ENCODE peak calls at places on chromosomes 6 and 20, in five cellular contexts. J is neural progenitor cell, C is coronary artery, U is SK-N-MC, W is endothelial cell of umbilical vein. S is an unnamed sample.

GRCh38 chr20:57216669-57217068 is 49.8 kb downstream of the BMP7 start:
- DNase-seq in J (no peak), C (no peak), U (no peak), W (no peak), S (no peak)

GRCh38 chr6:15359335-15359862 is 113.5 kb downstream of the JARID2 start:
- DNase-seq in J (no peak), C (no peak), U (no peak), W (no peak), S (no peak)

GRCh38 chr6:95321106-95321505 is 256.2 kb upstream of the MANEA start:
- DNase-seq in J (no peak), C (no peak), U (no peak), W (no peak), S (no peak)

GRCh38 chr20:38321959-38322598 is 18.1 kb downstream of the BPI start:
- DNase-seq in J (peak), C (no peak), U (no peak), W (peak), S (peak)

GRCh38 chr6:25302677-25303128 is 23.5 kb downstream of the CARMIL1 start:
- DNase-seq in J (peak), C (peak), U (no peak), W (no peak), S (peak)

GRCh38 chr6:108176281-108177089 is 10.7 kb downstream of the NR2E1 start:
- DNase-seq in J (peak), C (no peak), U (no peak), W (no peak), S (no peak)

GRCh38 chr20:53990768-53991472 is 79.5 kb downstream of the BCAS1 start:
- DNase-seq in J (no peak), C (no peak), U (no peak), W (no peak), S (no peak)

GRCh38 chr6:132133734-132134490 is 182.7 kb upstream of the CCN2 start:
- DNase-seq in J (no peak), C (no peak), U (peak), W (peak), S (no peak)

GRCh38 chr6:17714879-17715860 is 8.4 kb upstream of the NUP153 start:
- DNase-seq in J (no peak), C (no peak), U (no peak), W (peak), S (peak)

GRCh38 chr20:63947638-63948456 is 8.4 kb downstream of the UCKL1 start:
- DNase-seq in J (no peak), C (no peak), U (no peak), W (no peak), S (no peak)

GRCh38 chr6:148509152-148509571 is 166.5 kb downstream of the SASH1 start:
- DNase-seq in J (no peak), C (no peak), U (no peak), W (no peak), S (peak)

GRCh38 chr6:20340459-20340858 is 61.2 kb upstream of the E2F3 start:
- DNase-seq in J (no peak), C (no peak), U (no peak), W (no peak), S (no peak)

GRCh38 chr6:39416728-39417127 is 94.2 kb upstream of the KCNK16 start:
- DNase-seq in J (no peak), C (no peak), U (peak), W (no peak), S (peak)

GRCh38 chr6:1025821-1026220 is 286.1 kb upstream of the FOXQ1 start:
- DNase-seq in J (no peak), C (peak), U (no peak), W (no peak), S (no peak)

GRCh38 chr6:123423130-123423529 is 213.6 kb downstream of the TRDN start:
- DNase-seq in J (no peak), C (no peak), U (no peak), W (no peak), S (no peak)
- H3K27ac ChIP-seq in J (no peak), C (no peak), U (no peak), W (no peak), S (no peak)

GRCh38 chr20:21684671-21685070 is 20.8 kb upstream of the PAX1 start:
- DNase-seq in J (no peak), C (no peak), U (no peak), W (no peak), S (no peak)
- H3K27ac ChIP-seq in J (no peak), C (no peak), U (no peak), W (no peak), S (no peak)

GRCh38 chr6:52515219-52515960 is 61.5 kb downstream of the TRAM2 start:
- DNase-seq in J (no peak), C (no peak), U (no peak), W (no peak), S (peak)
- H3K27ac ChIP-seq in J (no peak), C (peak), U (no peak), W (no peak), S (peak)

GRCh38 chr6:52305385-52305784 is 20.8 kb upstream of the MCM3 start:
- DNase-seq in J (no peak), C (no peak), U (no peak), W (peak), S (no peak)

GRCh38 chr6:52305948-52306767 is 21.6 kb upstream of the MCM3 start:
- DNase-seq in J (no peak), C (no peak), U (no peak), W (no peak), S (no peak)

GRCh38 chr6:52303178-52303577 is 18.6 kb upstream of the MCM3 start:
- DNase-seq in J (no peak), C (no peak), U (no peak), W (no peak), S (no peak)

GRCh38 chr6:52306972-52307849 is 22.7 kb upstream of the MCM3 start:
- DNase-seq in J (no peak), C (no peak), U (no peak), W (no peak), S (no peak)

DNA sequence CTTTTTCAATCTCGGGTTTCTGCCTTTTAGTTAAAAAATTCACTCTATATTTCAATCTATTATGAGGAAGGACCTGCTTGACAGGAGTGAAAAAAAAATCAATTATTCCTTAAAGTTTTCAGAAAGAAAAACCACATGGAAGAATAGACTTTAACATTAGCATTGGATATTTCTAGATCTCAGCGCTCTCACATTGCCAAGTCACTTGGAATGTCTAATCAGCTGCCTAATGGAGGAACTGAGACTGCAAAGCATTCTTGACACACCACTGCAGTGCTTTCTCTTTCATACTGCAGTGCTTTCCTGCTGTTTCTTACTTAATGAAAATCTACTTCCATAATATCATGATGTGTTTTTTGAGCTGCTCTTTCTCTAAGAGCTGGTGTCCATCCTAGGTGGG is 20.4 kb upstream of the MCM3 start:
- DNase-seq in J (peak), C (no peak), U (no peak), W (no peak), S (peak)
- H3K27ac ChIP-seq in J (no peak), C (peak), U (peak), W (no peak), S (no peak)

GRCh38 chr20:31669876-31670275 is 32.2 kb downstream of the COX4I2 start:
- DNase-seq in J (peak), C (no peak), U (no peak), W (no peak), S (peak)

GRCh38 chr20:31670371-31671228 is 32.9 kb downstream of the COX4I2 start:
- DNase-seq in J (no peak), C (peak), U (no peak), W (no peak), S (peak)

GRCh38 chr20:31673943-31674463 is 36.3 kb downstream of the COX4I2 start:
- DNase-seq in J (no peak), C (no peak), U (no peak), W (no peak), S (no peak)

GRCh38 chr20:31673435-31673834 is 35.7 kb downstream of the COX4I2 start:
- DNase-seq in J (no peak), C (no peak), U (no peak), W (no peak), S (no peak)

GRCh38 chr20:31671324-31671723 is 33.6 kb downstream of the COX4I2 start:
- DNase-seq in J (no peak), C (no peak), U (no peak), W (no peak), S (no peak)
- H3K27ac ChIP-seq in J (no peak), C (peak), U (no peak), W (no peak), S (no peak)

GRCh38 chr6:138406443-138406842 is 2.4 kb downstream of the HEBP2 start:
- DNase-seq in J (no peak), C (no peak), U (no peak), W (no peak), S (no peak)
- H3K27ac ChIP-seq in J (no peak), C (no peak), U (no peak), W (no peak), S (no peak)

GRCh38 chr6:105867280-105867679 is 218.9 kb upstream of the PRDM1 start:
- DNase-seq in J (no peak), C (no peak), U (no peak), W (no peak), S (no peak)

GRCh38 chr6:105871542-105871941 is 214.6 kb upstream of the PRDM1 start:
- DNase-seq in J (no peak), C (no peak), U (no peak), W (no peak), S (no peak)

GRCh38 chr6:105872244-105872643 is 213.9 kb upstream of the PRDM1 start:
- DNase-seq in J (no peak), C (no peak), U (no peak), W (no peak), S (no peak)

GRCh38 chr6:105869835-105870506 is 216.2 kb upstream of the PRDM1 start:
- DNase-seq in J (no peak), C (no peak), U (no peak), W (no peak), S (no peak)

GRCh38 chr6:105868823-105869460 is 217.2 kb upstream of the PRDM1 start:
- DNase-seq in J (no peak), C (no peak), U (no peak), W (no peak), S (no peak)
- H3K27ac ChIP-seq in J (no peak), C (no peak), U (no peak), W (no peak), S (no peak)

S was measured in mesenchymal stem cell.